ENCODE peak calls at places on chromosomes 2 and 18, in nine cellular contexts. One of them, this sample, is unnamed.

GRCh38 chr2:25960920-25961319 is 21.4 kb downstream of the KIF3C start:
- DNase-seq in Peyer's patch: no peak
- DNase-seq in ascending aorta: no peak
- DNase-seq in AG04450: no peak
- DNase-seq in endothelial cell: peak
- DNase-seq in heart left ventricle: no peak
- DNase-seq in hepatocyte: no peak
- DNase-seq in omental fat pad: no peak
- DNase-seq in SK-N-SH: no peak
- DNase-seq in this sample: no peak

GRCh38 chr2:214830794-214831346 is 21.4 kb upstream of the BARD1 start:
- DNase-seq in endothelial cell: no peak
- DNase-seq in heart left ventricle: no peak
- DNase-seq in hepatocyte: peak
- DNase-seq in ascending aorta: no peak
- DNase-seq in omental fat pad: no peak
- DNase-seq in SK-N-SH: no peak
- DNase-seq in Peyer's patch: no peak
- DNase-seq in AG04450: no peak
- DNase-seq in this sample: no peak

GRCh38 chr2:951224-952006 is 766 bp downstream of the SNTG2 start:
- DNase-seq in AG04450: no peak
- DNase-seq in hepatocyte: no peak
- DNase-seq in Peyer's patch: no peak
- DNase-seq in heart left ventricle: no peak
- DNase-seq in ascending aorta: no peak
- DNase-seq in omental fat pad: no peak
- DNase-seq in endothelial cell: peak
- DNase-seq in SK-N-SH: no peak
- DNase-seq in this sample: no peak

GRCh38 chr2:191636235-191636543 is 41.7 kb upstream of the NABP1 start:
- DNase-seq in AG04450: peak
- DNase-seq in SK-N-SH: no peak
- DNase-seq in endothelial cell: no peak
- DNase-seq in hepatocyte: no peak
- DNase-seq in ascending aorta: no peak
- DNase-seq in heart left ventricle: no peak
- DNase-seq in Peyer's patch: no peak
- DNase-seq in omental fat pad: no peak
- DNase-seq in this sample: no peak

GRCh38 chr2:69309336-69310048 is 77.5 kb downstream of the GFPT1 start:
- DNase-seq in AG04450: no peak
- DNase-seq in hepatocyte: peak
- DNase-seq in heart left ventricle: no peak
- DNase-seq in Peyer's patch: peak
- DNase-seq in ascending aorta: peak
- DNase-seq in omental fat pad: no peak
- DNase-seq in endothelial cell: no peak
- DNase-seq in SK-N-SH: peak
- DNase-seq in this sample: no peak

GRCh38 chr2:31018280-31018679 is 120.0 kb downstream of the GALNT14 start:
- DNase-seq in SK-N-SH: no peak
- DNase-seq in endothelial cell: no peak
- DNase-seq in omental fat pad: no peak
- DNase-seq in hepatocyte: no peak
- DNase-seq in AG04450: no peak
- DNase-seq in ascending aorta: peak
- DNase-seq in heart left ventricle: no peak
- DNase-seq in Peyer's patch: no peak
- DNase-seq in this sample: no peak

GRCh38 chr2:96815326-96816126 is 542 bp upstream of the CNNM3 start:
- DNase-seq in ascending aorta: no peak
- DNase-seq in SK-N-SH: peak
- DNase-seq in endothelial cell: no peak
- DNase-seq in AG04450: no peak
- DNase-seq in heart left ventricle: no peak
- DNase-seq in hepatocyte: peak
- DNase-seq in Peyer's patch: no peak
- DNase-seq in omental fat pad: no peak
- DNase-seq in this sample: no peak

GRCh38 chr2:188884552-188884951 is 89.6 kb upstream of the COL3A1 start:
- DNase-seq in ascending aorta: no peak
- DNase-seq in omental fat pad: no peak
- DNase-seq in SK-N-SH: no peak
- DNase-seq in Peyer's patch: no peak
- DNase-seq in AG04450: no peak
- DNase-seq in hepatocyte: no peak
- DNase-seq in endothelial cell: no peak
- DNase-seq in heart left ventricle: no peak
- DNase-seq in this sample: no peak

GRCh38 chr2:142944264-142944663 is 66.8 kb downstream of the KYNU start:
- DNase-seq in ascending aorta: no peak
- DNase-seq in AG04450: no peak
- DNase-seq in Peyer's patch: no peak
- DNase-seq in endothelial cell: no peak
- DNase-seq in SK-N-SH: no peak
- DNase-seq in hepatocyte: no peak
- DNase-seq in heart left ventricle: no peak
- DNase-seq in omental fat pad: no peak
- DNase-seq in this sample: no peak

GRCh38 chr2:64105676-64106461 is 38.4 kb downstream of the PELI1 start:
- DNase-seq in omental fat pad: no peak
- DNase-seq in heart left ventricle: no peak
- DNase-seq in Peyer's patch: no peak
- DNase-seq in hepatocyte: peak
- DNase-seq in endothelial cell: no peak
- DNase-seq in ascending aorta: no peak
- DNase-seq in AG04450: no peak
- DNase-seq in SK-N-SH: no peak
- DNase-seq in this sample: no peak

GRCh38 chr2:27136751-27137150 is 2.3 kb upstream of the PREB start:
- DNase-seq in hepatocyte: no peak
- DNase-seq in ascending aorta: no peak
- DNase-seq in heart left ventricle: no peak
- DNase-seq in endothelial cell: no peak
- DNase-seq in AG04450: no peak
- DNase-seq in Peyer's patch: no peak
- DNase-seq in omental fat pad: no peak
- DNase-seq in SK-N-SH: no peak
- DNase-seq in this sample: no peak

GRCh38 chr2:27133195-27133875 is 1.1 kb downstream of the PREB start:
- DNase-seq in omental fat pad: no peak
- DNase-seq in AG04450: no peak
- DNase-seq in SK-N-SH: peak
- DNase-seq in hepatocyte: no peak
- DNase-seq in ascending aorta: no peak
- DNase-seq in endothelial cell: no peak
- DNase-seq in Peyer's patch: no peak
- DNase-seq in heart left ventricle: no peak
- DNase-seq in this sample: no peak

GRCh38 chr2:27134781-27135470 is 490 bp upstream of the PREB start:
- DNase-seq in endothelial cell: no peak
- DNase-seq in heart left ventricle: no peak
- DNase-seq in omental fat pad: no peak
- DNase-seq in hepatocyte: no peak
- DNase-seq in AG04450: no peak
- DNase-seq in SK-N-SH: no peak
- DNase-seq in Peyer's patch: no peak
- DNase-seq in ascending aorta: no peak
- DNase-seq in this sample: no peak

GRCh38 chr2:27135471-27135955 is 1.1 kb upstream of the PREB start:
- DNase-seq in Peyer's patch: no peak
- DNase-seq in omental fat pad: no peak
- DNase-seq in AG04450: no peak
- DNase-seq in hepatocyte: no peak
- DNase-seq in heart left ventricle: no peak
- DNase-seq in endothelial cell: no peak
- DNase-seq in ascending aorta: no peak
- DNase-seq in SK-N-SH: no peak
- DNase-seq in this sample: no peak

DNA sequence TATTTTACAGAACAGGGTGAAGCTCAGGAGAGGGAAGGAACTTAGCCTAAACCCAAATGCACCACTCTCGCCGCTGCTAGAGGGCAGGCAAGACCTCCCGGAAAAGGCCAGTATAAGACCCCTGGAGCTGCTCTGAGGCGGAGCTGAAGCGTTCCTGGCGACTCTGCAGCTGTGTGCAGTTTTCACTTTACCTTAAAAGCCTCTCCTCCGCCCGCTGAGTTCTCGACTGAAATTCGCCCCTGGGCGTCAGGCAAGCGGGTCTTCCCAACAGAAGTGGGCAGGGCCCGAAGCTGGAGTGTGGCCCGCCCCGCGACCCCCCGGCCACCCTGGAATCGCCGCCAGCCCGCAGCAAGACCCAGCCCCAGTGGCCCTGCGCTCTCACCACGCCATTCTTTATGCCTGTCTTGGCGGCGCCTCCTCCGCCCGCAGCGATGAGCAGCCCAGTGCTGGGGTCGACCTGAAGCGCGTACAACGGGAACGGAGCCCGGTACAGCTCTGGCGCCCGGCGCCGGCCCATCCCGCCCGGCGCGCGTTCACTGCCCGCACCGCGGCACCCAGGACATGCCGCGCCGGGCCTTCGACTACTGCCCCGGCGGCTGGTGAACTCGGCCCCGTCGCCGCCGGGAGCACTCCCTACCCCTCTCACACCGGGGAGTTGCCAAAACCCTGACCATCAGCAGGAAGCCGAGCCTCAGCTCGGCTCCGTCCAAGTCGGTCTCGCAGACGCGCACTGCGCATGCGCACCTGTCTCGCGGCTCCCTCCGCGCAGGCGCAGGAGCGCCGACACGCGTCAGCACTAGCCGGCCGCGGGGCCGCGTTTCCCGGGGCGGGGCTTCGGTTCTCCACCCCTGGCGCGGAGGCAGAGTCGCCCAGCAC is at the start of gene PREB:
- DNase-seq in SK-N-SH: peak
- DNase-seq in endothelial cell: peak
- DNase-seq in omental fat pad: peak
- DNase-seq in AG04450: peak
- DNase-seq in ascending aorta: peak
- DNase-seq in Peyer's patch: peak
- DNase-seq in hepatocyte: peak
- DNase-seq in heart left ventricle: peak
- DNase-seq in this sample: peak
- TF ChIP-seq CTCF in SK-N-SH: peak
- TF ChIP-seq CTCF in endothelial cell: no peak
- TF ChIP-seq CTCF in omental fat pad: no peak
- TF ChIP-seq CTCF in AG04450: peak
- TF ChIP-seq CTCF in ascending aorta: peak
- TF ChIP-seq CTCF in Peyer's patch: no peak
- TF ChIP-seq CTCF in hepatocyte: peak
- TF ChIP-seq CTCF in heart left ventricle: no peak
- TF ChIP-seq CTCF in this sample: peak

GRCh38 chr2:21422724-21423522 is 299.2 kb downstream of the TDRD15 start:
- DNase-seq in AG04450: no peak
- DNase-seq in heart left ventricle: no peak
- DNase-seq in hepatocyte: peak
- DNase-seq in SK-N-SH: no peak
- DNase-seq in endothelial cell: no peak
- DNase-seq in omental fat pad: no peak
- DNase-seq in Peyer's patch: no peak
- DNase-seq in ascending aorta: no peak
- DNase-seq in this sample: no peak
- TF ChIP-seq CTCF in AG04450: no peak
- TF ChIP-seq CTCF in heart left ventricle: no peak
- TF ChIP-seq CTCF in hepatocyte: no peak
- TF ChIP-seq CTCF in SK-N-SH: no peak
- TF ChIP-seq CTCF in endothelial cell: no peak
- TF ChIP-seq CTCF in omental fat pad: no peak
- TF ChIP-seq CTCF in Peyer's patch: no peak
- TF ChIP-seq CTCF in ascending aorta: no peak
- TF ChIP-seq CTCF in this sample: no peak

GRCh38 chr18:7579176-7579922 is 12.2 kb downstream of the PTPRM start:
- DNase-seq in endothelial cell: no peak
- DNase-seq in ascending aorta: no peak
- DNase-seq in omental fat pad: no peak
- DNase-seq in hepatocyte: no peak
- DNase-seq in Peyer's patch: no peak
- DNase-seq in SK-N-SH: no peak
- DNase-seq in AG04450: no peak
- DNase-seq in heart left ventricle: no peak
- DNase-seq in this sample: no peak
- TF ChIP-seq CTCF in endothelial cell: no peak
- TF ChIP-seq CTCF in ascending aorta: no peak
- TF ChIP-seq CTCF in omental fat pad: no peak
- TF ChIP-seq CTCF in hepatocyte: no peak
- TF ChIP-seq CTCF in Peyer's patch: no peak
- TF ChIP-seq CTCF in SK-N-SH: no peak
- TF ChIP-seq CTCF in AG04450: no peak
- TF ChIP-seq CTCF in heart left ventricle: no peak
- TF ChIP-seq CTCF in this sample: no peak

GRCh38 chr2:82339805-82340204 is 2035.3 kb upstream of the LRRTM1 start:
- DNase-seq in hepatocyte: no peak
- DNase-seq in SK-N-SH: no peak
- DNase-seq in AG04450: no peak
- DNase-seq in omental fat pad: no peak
- DNase-seq in Peyer's patch: no peak
- DNase-seq in heart left ventricle: no peak
- DNase-seq in endothelial cell: no peak
- DNase-seq in ascending aorta: no peak
- DNase-seq in this sample: no peak
- TF ChIP-seq CTCF in hepatocyte: no peak
- TF ChIP-seq CTCF in SK-N-SH: no peak
- TF ChIP-seq CTCF in AG04450: no peak
- TF ChIP-seq CTCF in omental fat pad: no peak
- TF ChIP-seq CTCF in Peyer's patch: no peak
- TF ChIP-seq CTCF in heart left ventricle: no peak
- TF ChIP-seq CTCF in endothelial cell: no peak
- TF ChIP-seq CTCF in ascending aorta: no peak
- TF ChIP-seq CTCF in this sample: no peak